ENCODE peak calls at places on chromosomes 6 and 20, in four cellular contexts. B, N, U and D are unnamed samples.

GRCh38 chr6:37130704-37131103 is 39.2 kb upstream of the PIM1 start:
- DNase-seq in B (no peak), N (no peak), U (no peak), D (no peak)

GRCh38 chr6:143135797-143136561 is 75.3 kb downstream of the AIG1 start:
- DNase-seq in B (no peak), N (no peak), U (no peak), D (no peak)

GRCh38 chr6:129565331-129565730 is 144.6 kb downstream of the ARHGAP18 start:
- DNase-seq in B (no peak), N (no peak), U (no peak), D (no peak)

GRCh38 chr6:87277123-87277522 is 45.3 kb upstream of the SMIM8 start:
- DNase-seq in B (no peak), N (no peak), U (no peak), D (no peak)

GRCh38 chr20:41168281-41169183 is 31.2 kb downstream of the PLCG1 start:
- DNase-seq in B (no peak), N (no peak), U (no peak), D (no peak)

GRCh38 chr6:156887623-156888269 is 110.6 kb downstream of the ARID1B start:
- DNase-seq in B (no peak), N (no peak), U (no peak), D (no peak)

GRCh38 chr20:64099086-64099786 is 8.1 kb downstream of the NPBWR2 start:
- DNase-seq in B (no peak), N (no peak), U (no peak), D (no peak)

GRCh38 chr6:47661960-47662359 is 36.4 kb upstream of the ADGRF4 start:
- DNase-seq in B (no peak), N (no peak), U (no peak), D (no peak)

GRCh38 chr6:40082278-40083043 is 148.2 kb upstream of the MOCS1 start:
- DNase-seq in B (no peak), N (no peak), U (no peak), D (no peak)